ENCODE peak calls at places on chromosomes 7 and 10, in five cellular contexts. V is mesenchymal stem cell, O is mesendoderm, M is neuronal stem cell, C is IMR-90. L is an unnamed sample.

GRCh38 chr10:110498982-110499795 is 1.5 kb downstream of the DUSP5 start:
- DNase-seq in M (no peak), C (peak), O (peak), V (peak), L (peak)

GRCh38 chr10:97785731-97786130 is 13.9 kb upstream of the SFRP5 start:
- DNase-seq in V (no peak), C (no peak), O (no peak), M (no peak), L (no peak)

GRCh38 chr7:95327356-95327755 is 3.0 kb upstream of the PON1 start:
- DNase-seq in M (no peak), C (no peak), V (no peak), O (no peak), L (no peak)

GRCh38 chr7:8389898-8390642 is 43.3 kb upstream of the NXPH1 start:
- DNase-seq in C (no peak), O (peak), V (no peak), M (peak), L (peak)

GRCh38 chr10:15370741-15371701 is at the start of gene FAM171A1:
- DNase-seq in M (peak), C (peak), V (peak), O (peak), L (peak)

GRCh38 chr7:152424348-152425108 is 11.3 kb downstream of the KMT2C start:
- DNase-seq in M (no peak), V (peak), O (no peak), C (peak), L (no peak)

GRCh38 chr7:156950381-156950858 is 908 bp downstream of the NOM1 start:
- DNase-seq in C (peak), M (no peak), V (peak), O (peak), L (no peak)

GRCh38 chr7:151426906-151427704 is 12.8 kb downstream of the CRYGN start:
- DNase-seq in O (no peak), M (no peak), C (no peak), V (no peak), L (no peak)

GRCh38 chr10:26556756-26557640 is 118.9 kb downstream of the APBB1IP start:
- DNase-seq in O (peak), C (peak), M (peak), V (peak), L (no peak)

GRCh38 chr7:87739306-87739705 is 111.1 kb downstream of the RUNDC3B start:
- DNase-seq in V (no peak), C (no peak), M (no peak), O (no peak), L (no peak)

DNA sequence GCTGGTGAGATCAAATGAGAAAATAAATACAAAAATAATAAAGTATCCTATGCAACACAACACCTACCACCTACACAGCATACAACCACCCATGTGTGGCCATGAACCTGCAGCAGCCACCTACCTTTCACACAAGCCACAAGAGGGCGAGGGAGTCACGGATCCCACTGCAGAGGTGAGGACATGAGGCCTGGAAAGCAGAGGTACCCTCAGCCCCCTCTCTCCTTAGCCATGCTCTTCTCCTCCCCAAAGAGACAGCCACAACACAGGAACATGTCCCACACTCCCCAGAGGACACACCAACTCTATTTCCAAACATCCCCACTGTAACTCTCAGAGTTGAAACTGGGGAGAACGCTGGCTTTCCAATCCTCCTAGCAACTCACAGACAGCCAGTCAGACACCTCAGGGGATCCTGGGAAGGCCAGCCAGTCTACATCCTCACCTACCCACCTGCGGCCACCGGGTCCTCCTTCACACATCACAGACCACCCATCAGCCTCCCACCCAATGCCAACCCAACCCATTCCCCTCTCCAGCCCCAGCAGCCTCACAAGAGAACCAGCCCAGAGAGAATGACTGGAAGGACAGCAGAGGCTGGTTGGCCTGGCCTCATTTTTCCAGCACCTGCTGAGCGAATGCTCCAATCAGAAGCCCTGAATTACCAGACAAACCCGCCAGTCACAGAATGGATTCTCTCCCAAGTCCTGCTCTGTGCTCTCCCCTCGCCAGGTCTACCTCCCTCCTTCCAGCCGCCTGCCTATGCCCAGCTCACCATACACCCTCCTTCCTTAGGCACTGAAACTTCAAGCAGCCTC is 18.4 kb downstream of the DLG5 start:
- DNase-seq in M (no peak), O (peak), V (no peak), C (no peak), L (no peak)
- H2BK15ac ChIP-seq in M (no peak), O (no peak), V (peak), C (no peak), L (no peak)

GRCh38 chr7:27492224-27492623 is 170.5 kb downstream of the HIBADH start:
- DNase-seq in M (no peak), V (no peak), C (no peak), O (no peak), L (no peak)
- H2BK15ac ChIP-seq in M (no peak), V (no peak), C (no peak), O (no peak), L (no peak)

GRCh38 chr7:6273380-6273837 is 985 bp upstream of the CYTH3 start:
- DNase-seq in M (no peak), C (no peak), V (no peak), O (no peak), L (no peak)

GRCh38 chr7:6271091-6271658 is 1.2 kb downstream of the CYTH3 start:
- DNase-seq in C (peak), V (peak), O (no peak), M (no peak), L (no peak)

GRCh38 chr7:6271694-6272371 is 591 bp downstream of the CYTH3 start:
- DNase-seq in C (no peak), O (no peak), M (no peak), V (no peak), L (no peak)

GRCh38 chr7:6273917-6274630 is 1.6 kb upstream of the CYTH3 start:
- DNase-seq in O (no peak), M (no peak), C (no peak), V (no peak), L (no peak)

GRCh38 chr7:6272481-6273323 is at the start of gene CYTH3:
- DNase-seq in O (peak), V (peak), C (peak), M (peak), L (peak)
- H2BK15ac ChIP-seq in O (no peak), V (peak), C (peak), M (peak), L (no peak)

GRCh38 chr10:69222157-69223027 is 2.3 kb downstream of the HKDC1 start:
- DNase-seq in C (peak), O (peak), V (peak), M (peak), L (peak)
- H2BK15ac ChIP-seq in C (no peak), O (no peak), V (no peak), M (peak), L (peak)

DNA sequence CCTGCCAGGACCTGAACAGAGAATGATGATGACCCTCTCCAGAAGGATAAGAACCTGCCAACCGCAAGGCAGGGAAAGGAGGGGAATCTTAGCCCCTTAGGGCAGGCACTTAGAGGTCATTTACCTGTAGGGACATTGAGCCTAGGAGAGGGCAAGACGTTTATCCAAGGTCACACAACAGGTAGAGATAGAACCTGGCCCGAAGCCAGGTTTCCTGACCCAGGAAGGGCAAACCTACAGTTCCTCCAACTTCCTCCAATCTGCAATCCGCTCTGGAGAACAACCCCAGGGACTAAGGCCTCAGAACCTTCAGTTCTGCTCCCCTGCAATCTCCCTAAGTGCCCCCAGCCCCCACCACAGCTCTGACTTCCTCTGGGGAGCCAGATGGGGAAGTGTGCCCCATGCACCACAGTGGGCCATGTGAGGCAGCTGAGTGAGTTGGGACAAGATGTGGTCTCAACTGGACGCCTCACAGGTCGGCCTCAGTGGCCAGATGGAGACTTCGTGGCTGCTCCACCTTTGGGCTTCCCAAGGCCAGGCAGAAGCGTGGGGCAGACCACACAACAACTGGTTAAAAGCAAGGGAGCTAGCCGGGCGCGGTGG is 1.4 kb upstream of the PSAP start:
- DNase-seq in V (no peak), C (no peak), O (no peak), M (no peak), L (no peak)
- H2BK15ac ChIP-seq in V (no peak), C (no peak), O (no peak), M (no peak), L (peak)

DNA sequence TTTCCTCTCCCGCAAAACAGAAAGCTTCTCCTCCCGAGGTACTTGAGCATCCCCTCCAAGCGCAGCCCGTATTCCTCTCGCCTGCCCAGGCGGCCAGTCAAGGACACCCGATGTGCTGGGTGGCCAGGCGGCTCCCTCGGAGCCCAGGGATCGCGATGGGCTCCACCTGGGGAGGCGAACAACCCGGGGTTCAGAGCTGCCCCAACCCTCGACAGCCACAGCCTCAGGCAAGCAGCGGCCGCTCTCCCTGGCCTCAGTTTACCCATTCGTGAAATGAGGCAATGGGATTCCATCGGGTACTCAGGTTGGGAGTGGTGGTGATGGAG is 147.4 kb downstream of the CYP26A1 start:
- DNase-seq in O (no peak), M (no peak), V (no peak), C (no peak), L (no peak)
- H2BK15ac ChIP-seq in O (no peak), M (no peak), V (no peak), C (no peak), L (no peak)

DNA sequence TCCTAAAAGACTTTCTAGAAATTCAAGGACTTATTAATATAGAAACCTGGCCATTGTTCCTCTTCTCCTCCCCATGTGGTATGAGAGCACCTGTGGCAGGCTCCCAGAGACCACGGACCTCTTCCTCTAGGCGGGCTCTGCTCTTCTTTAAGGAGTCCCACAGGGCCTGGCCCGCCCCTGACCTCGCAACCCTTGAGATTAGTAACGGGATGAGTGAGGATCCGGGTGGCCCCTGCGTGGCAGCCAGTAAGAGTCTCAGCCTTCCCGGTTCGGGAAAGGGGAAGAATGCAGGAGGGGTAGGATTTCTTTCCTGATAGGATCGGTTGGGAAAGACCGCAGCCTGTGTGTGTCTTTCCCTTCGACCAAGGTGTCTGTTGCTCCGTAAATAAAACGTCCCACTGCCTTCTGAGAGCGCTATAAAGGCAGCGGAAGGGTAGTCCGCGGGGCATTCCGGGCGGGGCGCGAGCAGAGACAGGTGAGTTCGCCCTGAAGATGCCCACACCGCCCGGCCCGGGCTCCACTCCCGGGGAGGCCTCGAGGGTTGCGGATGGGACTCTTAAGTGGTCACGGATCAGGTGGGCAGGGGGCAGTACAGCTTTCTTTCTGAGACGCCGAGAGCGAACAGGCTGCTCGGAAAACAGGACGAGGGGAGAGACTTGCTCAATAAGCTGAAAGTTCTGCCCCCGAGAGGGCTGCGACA is at the start of gene SLC26A4:
- DNase-seq in C (no peak), M (peak), O (peak), V (no peak), L (no peak)
- H2BK15ac ChIP-seq in C (no peak), M (no peak), O (no peak), V (no peak), L (no peak)

GRCh38 chr7:105675873-105676484 is 94.7 kb upstream of the EFCAB10 start:
- DNase-seq in O (no peak), M (no peak), V (no peak), C (no peak), L (no peak)

GRCh38 chr7:105673367-105674188 is 92.3 kb upstream of the EFCAB10 start:
- DNase-seq in O (no peak), M (no peak), C (no peak), V (no peak), L (no peak)

GRCh38 chr7:105677395-105677701 is 96.1 kb upstream of the EFCAB10 start:
- DNase-seq in O (no peak), M (no peak), V (no peak), C (no peak), L (no peak)

GRCh38 chr7:105674200-105675030 is 93.1 kb upstream of the EFCAB10 start:
- DNase-seq in C (no peak), O (no peak), V (no peak), M (no peak), L (no peak)

DNA sequence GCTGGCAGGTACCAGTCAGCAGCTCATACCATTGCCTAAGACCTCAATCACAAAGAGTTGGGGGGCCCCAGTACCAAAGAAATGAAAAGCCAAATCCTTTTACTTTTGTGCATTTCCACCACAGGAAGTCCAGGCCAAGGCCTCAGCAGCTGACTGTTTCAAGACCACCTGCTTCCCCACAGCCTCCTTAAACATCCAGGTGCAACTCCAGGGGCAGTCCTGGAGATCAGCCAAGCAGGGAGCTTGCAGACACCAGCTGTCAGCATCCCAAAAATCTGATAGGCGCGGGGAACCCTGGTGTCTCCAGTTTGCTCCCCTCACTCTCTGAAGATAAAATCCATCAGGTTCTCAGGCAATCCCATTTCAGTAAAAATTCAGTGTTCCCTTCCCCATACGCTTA is 91.5 kb upstream of the EFCAB10 start:
- DNase-seq in M (no peak), O (no peak), V (no peak), C (no peak), L (no peak)
- H2BK15ac ChIP-seq in M (no peak), O (no peak), V (no peak), C (no peak), L (no peak)